ENCODE peak calls at places on chromosomes 4 and X, in six cellular contexts. D is naive thymus-derived CD4-positive, alpha-beta T cell; B is NCI-H748 treated with DMSO at 0.1 percent for 48 hours; X is posterior vena cava; N is kidney tubule cell; A is aorta. K is an unnamed sample.

GRCh38 chr4:8522160-8523120 is 57.8 kb upstream of the GPR78 start:
- DNase-seq in A (no peak), N (no peak), B (no peak), D (no peak), X (no peak), K (no peak)

GRCh38 chr4:1246111-1246881 is 2.6 kb downstream of the CTBP1 start:
- DNase-seq in D (no peak), N (peak), X (peak), A (peak), B (no peak), K (peak)

GRCh38 chrX:149511081-149511480 is 6.0 kb upstream of the IDS start:
- DNase-seq in A (no peak), D (no peak), N (peak), B (no peak), X (no peak), K (no peak)

GRCh38 chr4:67687639-67688038 is 13.3 kb downstream of the UBA6 start:
- DNase-seq in X (no peak), N (no peak), D (no peak), A (no peak), B (no peak), K (no peak)

GRCh38 chrX:115650449-115650848 is 89.5 kb downstream of the PLS3 start:
- DNase-seq in A (no peak), D (no peak), B (no peak), N (no peak), X (no peak), K (no peak)

GRCh38 chr4:92885632-92886031 is 581.9 kb downstream of the GRID2 start:
- DNase-seq in B (no peak), A (no peak), D (no peak), X (no peak), N (no peak), K (no peak)

GRCh38 chr4:38979511-38980230 is 52.5 kb downstream of the TMEM156 start:
- DNase-seq in N (no peak), A (no peak), D (no peak), B (no peak), X (no peak), K (no peak)

GRCh38 chrX:43005561-43005960 is 227.6 kb upstream of the PPP1R2C start:
- DNase-seq in D (no peak), N (no peak), X (no peak), B (no peak), A (no peak), K (no peak)

GRCh38 chr4:10703146-10703545 is 18.6 kb upstream of the CLNK start:
- DNase-seq in N (no peak), B (no peak), X (no peak), D (no peak), A (no peak), K (no peak)

GRCh38 chrX:2692221-2693122 is 1.4 kb downstream of the CD99 start:
- DNase-seq in B (no peak), A (peak), D (no peak), N (peak), X (peak), K (no peak)

GRCh38 chr4:123398151-123398802 is 1.7 kb downstream of the SPRY1 start:
- DNase-seq in D (peak), N (peak), X (peak), B (peak), A (peak), K (peak)

GRCh38 chr4:99572527-99573240 is 1.9 kb upstream of the MTTP start:
- DNase-seq in X (no peak), D (no peak), A (no peak), B (no peak), N (no peak), K (no peak)

GRCh38 chr4:20284990-20285389 is 33.3 kb downstream of the SLIT2 start:
- DNase-seq in N (peak), X (no peak), D (no peak), A (no peak), B (no peak), K (no peak)

GRCh38 chr4:78799551-78800495 is 23.7 kb downstream of the BMP2K start:
- DNase-seq in X (no peak), D (no peak), B (no peak), N (no peak), A (no peak), K (no peak)

GRCh38 chrX:39759526-39760224 is 338.1 kb downstream of the BCOR start:
- DNase-seq in B (no peak), N (peak), A (no peak), X (no peak), D (no peak), K (peak)

GRCh38 chr4:168859888-168860694 is 150.0 kb downstream of the CBR4 start:
- DNase-seq in B (no peak), A (no peak), X (no peak), D (no peak), N (peak), K (no peak)

GRCh38 chrX:40172980-40173661 is 75.4 kb upstream of the BCOR start:
- DNase-seq in D (no peak), N (no peak), A (no peak), B (no peak), X (peak), K (no peak)

GRCh38 chr4:156767911-156768415 is 203.6 kb downstream of the PDGFC start:
- DNase-seq in D (no peak), A (no peak), B (no peak), X (no peak), N (no peak), K (no peak)

GRCh38 chr4:47213106-47213505 is 181.7 kb downstream of the GABRB1 start:
- DNase-seq in A (no peak), B (no peak), X (no peak), N (no peak), D (no peak), K (no peak)

GRCh38 chr4:3413217-3413671 is 28.5 kb upstream of the HGFAC start:
- DNase-seq in X (peak), D (no peak), A (no peak), B (no peak), N (no peak), K (peak)

GRCh38 chr4:84750260-84750955 is 167.5 kb downstream of the CDS1 start:
- DNase-seq in A (no peak), N (peak), B (peak), X (no peak), D (no peak), K (no peak)

GRCh38 chrX:150085881-150086280 is 147.6 kb upstream of the EOLA2 start:
- DNase-seq in N (peak), D (no peak), B (no peak), A (no peak), X (no peak), K (no peak)

GRCh38 chr4:119025916-119026661 is 109.5 kb upstream of the MYOZ2 start:
- DNase-seq in B (no peak), A (peak), N (peak), X (no peak), D (no peak), K (no peak)

GRCh38 chrX:40471965-40472648 is 108.7 kb upstream of the ATP6AP2 start:
- DNase-seq in D (peak), A (peak), X (peak), B (peak), N (peak), K (peak)

GRCh38 chrX:39953879-39954278 is 143.9 kb downstream of the BCOR start:
- DNase-seq in B (peak), A (peak), D (no peak), N (peak), X (peak), K (peak)

GRCh38 chr4:90121961-90122748 is 5.0 kb upstream of the CCSER1 start:
- DNase-seq in X (no peak), A (no peak), B (no peak), N (peak), D (no peak), K (no peak)